ENCODE peak calls at places on chromosomes 2 and 18, in four cellular contexts. Z is neural progenitor cell; A is psoas muscle; L is CD8-positive, alpha-beta T cell. D is an unnamed sample.
A peak's percentile ranks its signal among the peaks of the same experiment; 100 is the strongest.

GRCh38 chr2:141697035-141697434 is 433.8 kb downstream of the LRP1B start:
- DNase-seq in Z (no peak), A (no peak), L (no peak), D (no peak)

GRCh38 chr2:230330725-230331124 is 3.7 kb downstream of the SP140L start:
- DNase-seq in L (no peak), A (no peak), Z (no peak), D (no peak)

GRCh38 chr2:28994679-28995078 is 13.6 kb downstream of the TOGARAM2 start:
- DNase-seq in A (peak; percentile 23), L (no peak), Z (no peak), D (no peak)

GRCh38 chr18:78642561-78643398 is 336.8 kb upstream of the SALL3 start:
- DNase-seq in L (no peak), A (no peak), Z (peak; percentile 20), D (no peak)

GRCh38 chr18:2776596-2776995 is 70.2 kb upstream of the EMILIN2 start:
- DNase-seq in A (no peak), Z (no peak), L (no peak), D (no peak)

GRCh38 chr2:85409719-85410583 is at the start of gene CAPG:
- DNase-seq in Z (no peak), L (no peak), A (peak; percentile 71), D (no peak)

GRCh38 chr18:23580677-23581367 is 5.5 kb downstream of the NPC1 start:
- DNase-seq in Z (no peak), L (no peak), A (no peak), D (no peak)

GRCh38 chr2:119888673-119889072 is 124.2 kb upstream of the EPB41L5 start:
- DNase-seq in Z (no peak), L (no peak), A (no peak), D (no peak)

DNA sequence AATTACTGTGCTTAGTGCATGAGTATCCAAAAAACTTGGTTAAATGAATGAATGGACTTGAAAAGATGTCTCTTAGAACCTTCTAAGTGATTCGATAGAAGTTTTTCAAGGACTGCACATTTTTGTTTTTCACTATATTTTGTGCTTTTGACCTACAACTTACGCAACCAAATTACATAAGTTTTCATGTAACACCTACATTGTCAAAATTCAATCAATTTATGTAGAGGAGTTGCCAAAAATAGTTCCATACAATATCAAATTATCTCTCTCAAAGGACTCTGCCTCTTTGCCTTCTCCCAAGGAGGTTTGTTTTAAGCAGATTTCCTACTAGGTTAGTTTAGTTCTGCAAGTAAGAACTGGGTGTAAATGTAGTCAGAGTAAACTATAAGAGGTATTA is 10.3 kb downstream of the MARCHF7 start:
- DNase-seq in A (no peak), Z (no peak), L (no peak), D (no peak)
- H3K36me3 ChIP-seq in A (peaks cover 26% of the 10 kb centered on the region), Z (peaks cover 13% of the 10 kb centered on the region), L (peaks cover 5% of the 10 kb centered on the region), D (peaks cover 17% of the 10 kb centered on the region)

DNA sequence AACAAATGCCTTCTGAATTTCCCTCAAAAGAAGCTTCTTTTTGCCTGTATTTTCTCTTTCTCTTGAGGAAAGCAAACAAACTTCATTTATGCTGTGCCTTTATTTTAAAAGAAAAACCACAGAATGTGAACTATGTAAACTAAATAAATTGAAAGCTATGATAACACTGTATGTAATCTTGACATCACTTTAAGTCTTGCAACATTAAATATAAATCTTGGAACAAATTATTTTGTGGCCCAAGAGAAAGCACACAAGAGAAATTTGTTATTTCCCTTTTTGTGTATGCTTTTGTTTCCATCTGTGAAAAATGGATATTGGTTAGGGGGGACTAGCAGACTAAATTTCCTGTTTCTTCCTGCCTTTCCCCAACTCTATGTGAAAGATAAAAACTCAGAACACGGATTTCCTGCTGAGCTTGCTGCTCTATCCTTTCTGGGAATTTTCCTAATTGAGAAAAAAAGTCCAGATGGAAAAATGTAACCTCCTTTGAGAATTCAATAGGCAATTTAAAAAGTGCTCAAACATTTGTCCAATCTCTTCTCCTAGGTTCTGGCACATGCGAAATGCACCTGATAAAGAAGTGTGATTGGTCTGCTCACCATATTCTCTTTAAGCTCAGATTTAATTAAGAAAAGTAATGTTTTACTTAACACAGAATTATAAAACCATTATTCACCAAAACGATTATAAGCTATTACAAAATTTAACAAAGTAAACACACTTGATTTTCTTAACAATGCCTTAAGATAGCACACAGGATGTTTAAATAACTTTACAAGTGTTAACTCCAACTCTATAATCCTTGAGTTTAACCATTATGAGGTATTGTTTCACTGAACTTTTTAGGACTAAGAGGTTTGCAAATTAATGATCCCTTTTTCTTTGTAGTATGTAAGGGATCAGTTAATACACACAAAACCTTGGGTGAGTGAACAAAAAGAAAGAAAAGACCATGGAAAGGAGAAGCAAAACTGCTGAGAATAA is 21.1 kb upstream of the TFPI start:
- DNase-seq in Z (no peak), A (no peak), L (no peak), D (no peak)
- H3K36me3 ChIP-seq in Z (no peaks in the 10 kb centered on the region), A (no peaks in the 10 kb centered on the region), L (no peaks in the 10 kb centered on the region), D (no peaks in the 10 kb centered on the region)

GRCh38 chr2:131045925-131046579 is 47.2 kb downstream of the FAM168B start:
- DNase-seq in Z (no peak), L (no peak), A (peak; percentile 65), D (no peak)

GRCh38 chr2:131046580-131047274 is 46.5 kb downstream of the FAM168B start:
- DNase-seq in L (no peak), A (peak; percentile 73), Z (no peak), D (no peak)

GRCh38 chr2:131047920-131048560 is 45.2 kb downstream of the FAM168B start:
- DNase-seq in L (no peak), A (no peak), Z (no peak), D (no peak)

GRCh38 chr2:131048641-131049040 is 44.6 kb downstream of the FAM168B start:
- DNase-seq in L (no peak), Z (no peak), A (no peak), D (no peak)

GRCh38 chr2:131047275-131047652 is 46.0 kb downstream of the FAM168B start:
- DNase-seq in Z (no peak), A (no peak), L (no peak), D (no peak)
- H3K36me3 ChIP-seq in Z (peaks cover 3% of the 10 kb centered on the region), A (peaks cover 59% of the 10 kb centered on the region), L (peaks cover 19% of the 10 kb centered on the region), D (peaks cover 58% of the 10 kb centered on the region)

DNA sequence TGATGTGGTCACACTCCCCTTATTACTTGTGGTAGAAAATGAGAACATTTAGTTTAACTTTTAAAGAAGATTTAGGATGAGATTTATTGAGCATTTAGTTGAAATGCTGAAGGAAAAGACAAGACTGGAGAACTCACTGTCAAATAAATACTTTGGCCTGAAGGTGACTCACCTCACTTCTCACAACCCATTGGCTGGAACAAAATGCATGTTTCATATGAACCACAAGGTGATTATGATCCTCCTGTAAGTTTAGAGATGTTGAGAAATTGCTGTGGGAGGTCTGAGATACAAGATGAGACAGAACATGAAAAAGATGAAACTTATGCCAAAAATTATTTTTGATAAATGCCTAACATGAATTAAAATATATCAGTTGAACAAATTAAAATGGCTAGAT is 1004.5 kb downstream of the SOCS6 start:
- DNase-seq in A (no peak), L (no peak), Z (no peak), D (no peak)
- H3K36me3 ChIP-seq in A (no peaks in the 10 kb centered on the region), L (no peaks in the 10 kb centered on the region), Z (no peaks in the 10 kb centered on the region), D (no peaks in the 10 kb centered on the region)

DNA sequence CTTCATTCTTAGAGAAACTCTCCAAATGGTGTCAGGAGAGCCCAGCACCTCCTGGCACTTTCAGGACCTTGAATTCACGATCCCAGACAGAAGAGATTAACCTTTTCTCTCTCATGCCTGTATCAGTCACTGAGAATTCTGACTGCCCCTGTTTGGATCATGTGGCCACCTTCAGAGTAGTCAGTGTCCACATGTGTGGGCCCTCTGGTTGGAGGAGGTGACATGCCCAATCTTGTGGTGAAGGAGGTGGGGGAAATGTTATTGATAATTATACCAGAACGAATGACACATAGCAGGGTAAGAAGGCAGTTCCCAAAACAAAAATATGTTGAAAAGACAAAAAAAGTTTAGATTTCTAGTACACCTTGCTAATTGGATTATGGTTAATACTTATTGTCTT is 31.7 kb downstream of the UBXN4 start:
- DNase-seq in A (no peak), Z (no peak), L (no peak), D (no peak)
- H3K36me3 ChIP-seq in A (peaks cover 100% of the 10 kb centered on the region), Z (peaks cover 34% of the 10 kb centered on the region), L (peaks cover 55% of the 10 kb centered on the region), D (peaks cover 97% of the 10 kb centered on the region)

DNA sequence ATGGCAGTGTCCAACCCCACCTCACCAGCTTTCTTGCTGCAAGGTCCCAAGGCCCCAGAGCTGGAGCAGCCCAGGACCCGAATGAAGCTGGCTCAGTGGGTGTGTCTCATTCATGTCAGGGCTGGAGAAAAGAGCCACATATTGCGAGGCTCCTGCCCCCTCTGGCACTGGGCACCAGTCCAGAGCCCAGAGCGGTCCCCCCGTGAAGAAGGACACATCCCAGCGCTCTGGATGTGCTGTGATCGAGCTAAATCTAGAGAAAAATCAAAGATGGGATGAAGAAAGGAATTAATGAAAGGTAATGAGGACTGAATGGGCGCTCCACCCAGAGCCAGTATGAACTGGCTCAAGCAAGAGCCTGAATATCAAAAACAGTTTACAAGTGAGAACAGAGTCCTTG is 13.3 kb upstream of the MPV17 start:
- DNase-seq in L (no peak), A (no peak), Z (no peak), D (no peak)
- H3K36me3 ChIP-seq in L (peaks cover 45% of the 10 kb centered on the region), A (peaks cover 99% of the 10 kb centered on the region), Z (peaks cover 6% of the 10 kb centered on the region), D (peaks cover 84% of the 10 kb centered on the region)

GRCh38 chr2:199946836-199947235 is 8.5 kb downstream of the TYW5 start:
- DNase-seq in Z (no peak), A (no peak), L (no peak), D (no peak)

GRCh38 chr2:199946196-199946595 is 9.1 kb downstream of the TYW5 start:
- DNase-seq in Z (no peak), A (no peak), L (no peak), D (no peak)

GRCh38 chr2:199940373-199940772 is 14.9 kb downstream of the TYW5 start:
- DNase-seq in L (no peak), Z (peak; percentile 4), A (no peak), D (no peak)

GRCh38 chr2:199943373-199943772 is 11.9 kb downstream of the TYW5 start:
- DNase-seq in Z (no peak), A (no peak), L (no peak), D (no peak)
- H3K36me3 ChIP-seq in Z (peaks cover 15% of the 10 kb centered on the region), A (peaks cover 84% of the 10 kb centered on the region), L (peaks cover 18% of the 10 kb centered on the region), D (peaks cover 25% of the 10 kb centered on the region)